ENCODE peak calls at places on chromosomes 4 and X, in nine cellular contexts. E is suprapubic skin, B is A549, X is HepG2, G is adrenal gland, K is breast epithelium, O is right lobe of liver, D is transverse colon, R is heart left ventricle. T is an unnamed sample.

GRCh38 chr4:136818811-136819210 is 713.5 kb downstream of the PCDH18 start:
- DNase-seq in E (no peak), B (no peak), X (no peak), G (no peak), K (no peak), O (no peak), D (no peak), R (no peak), T (no peak)

GRCh38 chrX:154408659-154409221 is 314 bp downstream of the DNASE1L1 start:
- DNase-seq in E (no peak), B (no peak), X (no peak), G (no peak), K (no peak), O (no peak), D (no peak), R (no peak), T (no peak)

GRCh38 chr4:113823291-113823659 is 61.7 kb upstream of the CAMK2D start:
- DNase-seq in E (no peak), B (no peak), X (no peak), G (no peak), K (no peak), O (no peak), D (no peak), R (no peak), T (no peak)

GRCh38 chr4:187380181-187380581 is 615.4 kb upstream of the ZFP42 start:
- DNase-seq in E (no peak), B (no peak), X (peak; percentile 35), G (no peak), K (no peak), O (no peak), D (peak; percentile 38), R (no peak), T (no peak)

GRCh38 chr4:152258804-152259708 is 276.8 kb downstream of the FBXW7 start:
- DNase-seq in E (no peak), B (no peak), X (peak; percentile 13), G (no peak), K (no peak), O (no peak), D (no peak), R (no peak), T (no peak)

GRCh38 chrX:122094611-122095010 is 1047.2 kb downstream of the GLUD2 start:
- DNase-seq in E (no peak), B (no peak), X (no peak), G (no peak), K (no peak), O (no peak), D (no peak), R (no peak), T (no peak)

GRCh38 chr4:173990879-173991231 is 292.6 kb downstream of the FBXO8 start:
- DNase-seq in E (no peak), B (no peak), X (no peak), G (no peak), K (no peak), O (no peak), D (peak; percentile 20), R (peak; percentile 81), T (peak; percentile 71)

GRCh38 chrX:122188751-122189150 is 995.3 kb upstream of the GRIA3 start:
- DNase-seq in E (no peak), B (no peak), X (no peak), G (no peak), K (no peak), O (no peak), D (no peak), R (no peak), T (no peak)

GRCh38 chr4:84856468-84856867 is 110.0 kb downstream of the WDFY3 start:
- DNase-seq in E (no peak), B (no peak), X (no peak), G (no peak), K (no peak), O (no peak), D (no peak), R (no peak), T (no peak)

GRCh38 chr4:86019906-86020305 is 339.9 kb downstream of the MAPK10 start:
- DNase-seq in E (no peak), B (no peak), X (no peak), G (no peak), K (no peak), O (no peak), D (no peak), R (no peak), T (no peak)

GRCh38 chr4:78185117-78185516 is 128.0 kb downstream of the FRAS1 start:
- DNase-seq in E (no peak), B (no peak), X (no peak), G (no peak), K (no peak), O (no peak), D (no peak), R (no peak), T (no peak)
- TF ChIP-seq CTCF in E (no peak), B (no peak), X (no peak), G (no peak), K (no peak), O (no peak), D (no peak), R (no peak), T (no peak)

DNA sequence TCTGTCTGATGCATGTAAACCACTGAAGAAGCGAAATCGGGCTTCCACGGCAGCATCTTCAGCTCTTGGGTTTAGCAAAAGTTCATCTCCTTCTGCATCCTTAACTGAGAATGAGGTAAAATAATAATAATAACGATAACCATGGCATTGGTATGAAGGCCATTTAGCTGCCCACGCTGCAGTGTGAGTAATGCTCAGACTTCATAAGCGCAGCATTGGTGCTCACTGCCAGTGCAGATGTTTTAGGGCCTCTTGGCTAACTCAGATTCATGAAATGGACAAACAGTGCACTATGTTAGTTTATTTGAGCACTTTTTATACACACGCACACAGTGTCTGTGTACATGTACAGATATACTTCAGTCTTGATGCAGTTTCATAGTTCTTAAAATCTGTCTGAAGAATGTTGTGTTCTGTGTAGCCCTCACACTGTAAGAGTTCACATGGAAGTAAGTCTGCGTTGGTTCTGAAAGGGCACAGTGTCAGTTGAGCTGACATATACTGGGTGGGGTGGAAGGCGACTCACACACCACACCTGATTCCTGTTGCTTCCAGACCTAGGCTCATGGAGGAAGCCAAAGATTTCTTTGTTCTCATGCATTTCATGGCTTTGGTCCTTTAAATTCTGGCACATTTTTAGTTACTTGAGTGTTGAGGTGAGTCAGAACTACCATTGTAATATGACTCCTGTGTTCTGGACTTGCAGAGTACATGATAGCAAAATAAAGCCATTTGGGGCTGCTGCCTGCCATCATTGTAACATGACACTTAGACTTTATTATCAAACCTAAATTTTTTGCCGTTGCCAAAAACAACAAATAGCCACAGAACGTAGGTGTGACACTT is 68.7 kb downstream of the NSD2 start:
- DNase-seq in E (no peak), B (no peak), X (peak; percentile 9), G (peak; percentile 53), K (no peak), O (no peak), D (no peak), R (no peak), T (no peak)
- H3K27ac ChIP-seq in E (no peak overlapping the region), B (no peak overlapping the region), X (no peak overlapping the region), G (no peak overlapping the region), K (no peak overlapping the region), O (no peak overlapping the region), D (no peak overlapping the region), R (peak overlapping the region; percentile 26), T (no peak overlapping the region)

GRCh38 chrX:1398431-1399340 is 6.8 kb upstream of the SLC25A6 start:
- DNase-seq in E (no peak), B (no peak), X (no peak), G (peak; percentile 76), K (no peak), O (no peak), D (no peak), R (peak; percentile 23), T (no peak)
- TF ChIP-seq POLR2A in E (no peak), B (no peak), X (no peak), G (no peak), K (no peak), O (no peak), D (no peak), R (no peak), T (no peak)

GRCh38 chr4:130659314-130659713 is 1563.4 kb downstream of the C4orf33 start:
- DNase-seq in E (no peak), B (no peak), X (no peak), G (no peak), K (no peak), O (no peak), D (no peak), R (no peak), T (no peak)

GRCh38 chr4:130648570-130648969 is 1552.6 kb downstream of the C4orf33 start:
- DNase-seq in E (no peak), B (no peak), X (peak; percentile 21), G (no peak), K (no peak), O (no peak), D (no peak), R (no peak), T (no peak)

DNA sequence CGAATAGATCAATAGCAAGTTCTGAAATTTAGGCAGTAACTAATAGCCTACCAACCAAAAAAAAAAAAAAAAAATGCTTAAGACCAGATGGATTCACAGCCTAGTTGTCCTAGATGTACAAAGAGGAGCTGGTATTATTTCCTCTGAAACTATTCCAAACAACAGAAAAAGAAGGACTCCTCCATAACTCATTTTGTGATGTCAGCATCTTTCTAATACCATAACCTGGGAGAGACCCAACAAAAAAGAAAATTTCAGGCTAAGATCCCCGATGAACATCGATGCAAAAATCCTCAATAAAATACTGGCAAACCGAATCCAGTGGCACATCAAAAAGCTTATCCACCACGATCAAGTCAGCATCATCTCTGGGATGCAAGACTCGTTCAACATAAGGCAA is 1557.9 kb downstream of the C4orf33 start:
- DNase-seq in E (no peak), B (no peak), X (no peak), G (no peak), K (no peak), O (no peak), D (no peak), R (no peak), T (no peak)
- TF ChIP-seq CTCF in E (no peak), B (no peak), X (no peak), G (no peak), K (no peak), O (no peak), D (no peak), R (no peak), T (no peak)

GRCh38 chr4:99394913-99395312 is 40.2 kb downstream of the ADH7 start:
- DNase-seq in E (no peak), B (no peak), X (no peak), G (no peak), K (no peak), O (no peak), D (no peak), R (no peak), T (no peak)
- H3K27ac ChIP-seq in E (no peak overlapping the region), B (no peak overlapping the region), X (no peak overlapping the region), G (no peak overlapping the region), K (peak overlapping the region; percentile 88), O (peak overlapping the region; percentile 30), D (peak overlapping the region; percentile 32), R (peak overlapping the region; percentile 66), T (no peak overlapping the region)

T was measured in testis.